ENCODE peak calls at places on chromosomes 11 and 22, in four cellular contexts. P is WERI-Rb-1, B is RPMI8226, U is chondrocyte. S is an unnamed sample.

GRCh38 chr22:42396621-42397331 is 35.4 kb downstream of the NFAM1 start:
- DNase-seq in P (no peak), B (peak), U (no peak), S (peak)

GRCh38 chr11:116458546-116458945 is 314.2 kb downstream of the BUD13 start:
- DNase-seq in P (no peak), B (no peak), U (no peak), S (no peak)

GRCh38 chr22:40524392-40525249 is 111.9 kb downstream of the MRTFA start:
- DNase-seq in P (no peak), B (no peak), U (no peak), S (no peak)

GRCh38 chr11:114280696-114281095 is 15.5 kb upstream of the NNMT start:
- DNase-seq in P (peak), B (peak), U (no peak), S (no peak)

GRCh38 chr11:115848080-115848479 is 343.9 kb upstream of the CADM1 start:
- DNase-seq in P (no peak), B (no peak), U (no peak), S (no peak)

GRCh38 chr11:69504576-69505420 is 23.3 kb downstream of the LINC01488 start:
- DNase-seq in P (no peak), B (no peak), U (peak), S (no peak)

GRCh38 chr22:28799834-28800307 is 498 bp downstream of the XBP1 start:
- DNase-seq in P (peak), B (peak), U (no peak), S (no peak)

GRCh38 chr11:57406337-57406904 is 16.0 kb upstream of the PRG2 start:
- DNase-seq in P (no peak), B (no peak), U (no peak), S (no peak)

GRCh38 chr22:40044870-40045834 is 50.4 kb downstream of the FAM83F start:
- DNase-seq in P (peak), B (peak), U (no peak), S (no peak)

GRCh38 chr22:20404881-20405280 is 10.9 kb downstream of the ZNF74 start:
- DNase-seq in P (no peak), B (no peak), U (no peak), S (peak)

GRCh38 chr11:44849424-44849823 is 101.3 kb downstream of the TP53I11 start:
- DNase-seq in P (no peak), B (no peak), U (no peak), S (no peak)